ENCODE peak calls at places on chromosomes 4 and X, in nine cellular contexts. One of them, this sample, is unnamed.

GRCh38 chrX:103794117-103794516 is 17.5 kb downstream of the PLP1 start:
- DNase-seq in uterus: no peak
- DNase-seq in mesendoderm: no peak
- DNase-seq in osteoblast: no peak
- DNase-seq in tibial artery: no peak
- DNase-seq in neuronal stem cell: no peak
- DNase-seq in upper lobe of right lung: no peak
- DNase-seq in naive thymus-derived CD4-positive, alpha-beta T cell: no peak
- DNase-seq in GM23338: no peak
- DNase-seq in this sample: no peak

GRCh38 chr4:81314897-81315470 is 100.0 kb upstream of the PRKG2 start:
- DNase-seq in uterus: no peak
- DNase-seq in mesendoderm: no peak
- DNase-seq in osteoblast: no peak
- DNase-seq in tibial artery: no peak
- DNase-seq in neuronal stem cell: no peak
- DNase-seq in upper lobe of right lung: no peak
- DNase-seq in naive thymus-derived CD4-positive, alpha-beta T cell: no peak
- DNase-seq in GM23338: no peak
- DNase-seq in this sample: no peak

GRCh38 chr4:158714937-158715336 is 8.3 kb downstream of the PPID start:
- DNase-seq in uterus: no peak
- DNase-seq in mesendoderm: no peak
- DNase-seq in osteoblast: peak; percentile 39
- DNase-seq in tibial artery: no peak
- DNase-seq in neuronal stem cell: no peak
- DNase-seq in upper lobe of right lung: no peak
- DNase-seq in naive thymus-derived CD4-positive, alpha-beta T cell: no peak
- DNase-seq in GM23338: no peak
- DNase-seq in this sample: no peak

GRCh38 chr4:53575552-53575951 is 15.7 kb downstream of the LNX1 start:
- DNase-seq in uterus: no peak
- DNase-seq in mesendoderm: no peak
- DNase-seq in osteoblast: no peak
- DNase-seq in tibial artery: no peak
- DNase-seq in neuronal stem cell: no peak
- DNase-seq in upper lobe of right lung: no peak
- DNase-seq in naive thymus-derived CD4-positive, alpha-beta T cell: no peak
- DNase-seq in GM23338: no peak
- DNase-seq in this sample: no peak

GRCh38 chr4:95601342-95601741 is 52.6 kb upstream of the UNC5C start:
- DNase-seq in uterus: no peak
- DNase-seq in mesendoderm: no peak
- DNase-seq in osteoblast: no peak
- DNase-seq in tibial artery: no peak
- DNase-seq in neuronal stem cell: no peak
- DNase-seq in upper lobe of right lung: no peak
- DNase-seq in naive thymus-derived CD4-positive, alpha-beta T cell: no peak
- DNase-seq in GM23338: no peak
- DNase-seq in this sample: no peak

GRCh38 chrX:3811331-3812311 is 98.2 kb upstream of the PRKX start:
- DNase-seq in uterus: peak; percentile 18
- DNase-seq in mesendoderm: no peak
- DNase-seq in osteoblast: peak; percentile 82
- DNase-seq in tibial artery: no peak
- DNase-seq in neuronal stem cell: no peak
- DNase-seq in upper lobe of right lung: no peak
- DNase-seq in naive thymus-derived CD4-positive, alpha-beta T cell: no peak
- DNase-seq in GM23338: peak; percentile 36
- DNase-seq in this sample: no peak

GRCh38 chrX:15686818-15687685 is 22.4 kb upstream of the CLTRN start:
- DNase-seq in uterus: peak; percentile 60
- DNase-seq in mesendoderm: peak; percentile 56
- DNase-seq in osteoblast: peak; percentile 35
- DNase-seq in tibial artery: peak; percentile 61
- DNase-seq in neuronal stem cell: peak; percentile 31
- DNase-seq in upper lobe of right lung: no peak
- DNase-seq in naive thymus-derived CD4-positive, alpha-beta T cell: peak; percentile 32
- DNase-seq in GM23338: peak; percentile 71
- DNase-seq in this sample: no peak

GRCh38 chrX:120429776-120430535 is 39.1 kb downstream of the LAMP2 start:
- DNase-seq in uterus: no peak
- DNase-seq in mesendoderm: no peak
- DNase-seq in osteoblast: no peak
- DNase-seq in tibial artery: no peak
- DNase-seq in neuronal stem cell: no peak
- DNase-seq in upper lobe of right lung: no peak
- DNase-seq in naive thymus-derived CD4-positive, alpha-beta T cell: no peak
- DNase-seq in GM23338: no peak
- DNase-seq in this sample: no peak

GRCh38 chrX:106036716-106037115 is 1.8 kb downstream of the SERPINA7 start:
- DNase-seq in uterus: no peak
- DNase-seq in mesendoderm: no peak
- DNase-seq in osteoblast: no peak
- DNase-seq in tibial artery: no peak
- DNase-seq in neuronal stem cell: no peak
- DNase-seq in upper lobe of right lung: no peak
- DNase-seq in naive thymus-derived CD4-positive, alpha-beta T cell: no peak
- DNase-seq in GM23338: no peak
- DNase-seq in this sample: no peak

GRCh38 chrX:106039920-106040319 is 1.4 kb upstream of the SERPINA7 start:
- DNase-seq in uterus: no peak
- DNase-seq in mesendoderm: peak; percentile 23
- DNase-seq in osteoblast: no peak
- DNase-seq in tibial artery: no peak
- DNase-seq in neuronal stem cell: no peak
- DNase-seq in upper lobe of right lung: no peak
- DNase-seq in naive thymus-derived CD4-positive, alpha-beta T cell: no peak
- DNase-seq in GM23338: peak; percentile 28
- DNase-seq in this sample: no peak

GRCh38 chrX:106035064-106035463 is 3.5 kb downstream of the SERPINA7 start:
- DNase-seq in uterus: no peak
- DNase-seq in mesendoderm: peak; percentile 40
- DNase-seq in osteoblast: no peak
- DNase-seq in tibial artery: no peak
- DNase-seq in neuronal stem cell: no peak
- DNase-seq in upper lobe of right lung: no peak
- DNase-seq in naive thymus-derived CD4-positive, alpha-beta T cell: no peak
- DNase-seq in GM23338: peak; percentile 14
- DNase-seq in this sample: no peak

GRCh38 chrX:106038625-106039024 is at the start of gene SERPINA7:
- DNase-seq in uterus: no peak
- DNase-seq in mesendoderm: no peak
- DNase-seq in osteoblast: no peak
- DNase-seq in tibial artery: no peak
- DNase-seq in neuronal stem cell: no peak
- DNase-seq in upper lobe of right lung: no peak
- DNase-seq in naive thymus-derived CD4-positive, alpha-beta T cell: no peak
- DNase-seq in GM23338: no peak
- DNase-seq in this sample: no peak

DNA sequence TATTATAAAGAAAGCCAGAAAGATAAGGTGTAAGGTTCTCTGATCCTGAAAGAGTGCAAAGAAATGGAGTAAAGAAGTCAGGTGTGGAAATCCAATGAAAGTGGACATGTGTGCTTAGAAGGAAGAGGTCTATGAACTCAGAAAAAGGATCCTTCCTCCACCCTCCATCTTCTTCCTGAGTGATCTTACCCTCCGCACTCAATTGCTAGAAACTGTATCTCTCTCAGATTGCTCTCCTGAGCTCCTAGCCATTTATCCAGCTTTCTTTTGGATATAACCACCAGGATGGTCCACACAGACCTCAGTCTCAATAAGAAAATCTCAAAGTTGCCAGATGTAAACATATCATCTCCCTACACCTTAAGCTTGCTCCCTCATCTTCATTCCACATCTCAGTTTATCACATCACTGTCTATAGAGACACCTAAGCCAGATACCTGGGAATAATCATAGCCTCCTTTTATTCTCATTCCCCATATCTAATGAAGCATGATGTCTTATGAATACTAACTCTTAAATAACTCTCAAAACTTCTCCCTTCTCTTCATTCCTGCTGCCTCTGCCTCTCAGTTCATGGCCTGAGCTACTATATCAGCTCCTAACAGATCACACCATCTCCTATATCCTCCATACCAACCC is 573 bp downstream of the SERPINA7 start:
- DNase-seq in uterus: no peak
- DNase-seq in mesendoderm: no peak
- DNase-seq in osteoblast: no peak
- DNase-seq in tibial artery: no peak
- DNase-seq in neuronal stem cell: no peak
- DNase-seq in upper lobe of right lung: no peak
- DNase-seq in naive thymus-derived CD4-positive, alpha-beta T cell: no peak
- DNase-seq in GM23338: no peak
- DNase-seq in this sample: no peak
- H3K4me1 ChIP-seq in uterus: no peaks in the 10 kb centered on the region
- H3K4me1 ChIP-seq in mesendoderm: no peaks in the 10 kb centered on the region
- H3K4me1 ChIP-seq in osteoblast: no peaks in the 10 kb centered on the region
- H3K4me1 ChIP-seq in tibial artery: no peaks in the 10 kb centered on the region
- H3K4me1 ChIP-seq in neuronal stem cell: no peaks in the 10 kb centered on the region
- H3K4me1 ChIP-seq in upper lobe of right lung: no peaks in the 10 kb centered on the region
- H3K4me1 ChIP-seq in naive thymus-derived CD4-positive, alpha-beta T cell: no peaks in the 10 kb centered on the region
- H3K4me1 ChIP-seq in GM23338: no peaks in the 10 kb centered on the region
- H3K4me1 ChIP-seq in this sample: no peaks in the 10 kb centered on the region

DNA sequence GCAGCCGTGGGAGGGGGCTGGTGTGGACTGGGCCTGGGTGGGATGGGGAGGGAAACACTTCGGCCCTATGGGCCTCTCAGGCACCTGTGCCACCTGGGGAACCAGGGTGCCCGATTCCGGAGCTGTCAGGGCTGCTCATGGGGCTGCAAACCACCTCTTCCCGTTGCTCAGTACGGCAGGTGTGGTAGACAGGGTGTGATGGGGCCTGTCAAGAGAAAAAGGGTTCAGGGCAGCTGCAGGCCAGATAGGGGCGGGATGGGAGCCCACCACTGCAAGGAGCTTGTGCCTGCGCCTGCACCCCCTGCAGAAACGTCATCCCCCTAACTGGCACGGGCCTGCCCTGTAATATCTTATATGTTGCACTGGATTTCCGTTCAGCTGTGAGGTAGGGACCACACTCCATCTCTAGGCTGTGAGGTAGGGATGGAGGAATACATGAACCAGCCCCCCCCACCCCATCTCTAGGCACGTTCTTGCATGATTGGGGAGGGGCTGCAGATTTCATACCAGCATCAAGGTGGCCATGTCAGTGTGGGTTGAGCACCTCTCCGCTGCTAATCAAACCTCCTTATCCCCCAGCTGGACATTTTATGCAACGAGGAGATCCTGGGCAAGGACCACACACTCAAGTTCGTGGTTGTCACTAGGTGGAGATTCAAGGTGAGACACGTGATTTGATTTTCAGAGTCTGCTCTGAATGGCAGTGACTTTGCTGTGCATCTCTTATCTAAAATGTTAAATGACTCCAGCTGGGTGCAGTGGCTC is 59.0 kb downstream of the PCGF3 start:
- DNase-seq in uterus: no peak
- DNase-seq in mesendoderm: no peak
- DNase-seq in osteoblast: peak; percentile 62
- DNase-seq in tibial artery: no peak
- DNase-seq in neuronal stem cell: no peak
- DNase-seq in upper lobe of right lung: no peak
- DNase-seq in naive thymus-derived CD4-positive, alpha-beta T cell: no peak
- DNase-seq in GM23338: no peak
- DNase-seq in this sample: no peak
- H3K27ac ChIP-seq in uterus: no peak overlapping the region
- H3K27ac ChIP-seq in mesendoderm: no peak overlapping the region
- H3K27ac ChIP-seq in osteoblast: no peak overlapping the region
- H3K27ac ChIP-seq in tibial artery: no peak overlapping the region
- H3K27ac ChIP-seq in neuronal stem cell: no peak overlapping the region
- H3K27ac ChIP-seq in upper lobe of right lung: no peak overlapping the region
- H3K27ac ChIP-seq in naive thymus-derived CD4-positive, alpha-beta T cell: no peak overlapping the region
- H3K27ac ChIP-seq in GM23338: no peak overlapping the region
- H3K27ac ChIP-seq in this sample: no peak overlapping the region

GRCh38 chr4:152462715-152463114 is 73.2 kb downstream of the FBXW7 start:
- DNase-seq in uterus: no peak
- DNase-seq in mesendoderm: peak; percentile 65
- DNase-seq in osteoblast: peak; percentile 69
- DNase-seq in tibial artery: no peak
- DNase-seq in neuronal stem cell: no peak
- DNase-seq in upper lobe of right lung: no peak
- DNase-seq in naive thymus-derived CD4-positive, alpha-beta T cell: no peak
- DNase-seq in GM23338: no peak
- DNase-seq in this sample: no peak

GRCh38 chr4:152463562-152463961 is 72.3 kb downstream of the FBXW7 start:
- DNase-seq in uterus: no peak
- DNase-seq in mesendoderm: no peak
- DNase-seq in osteoblast: no peak
- DNase-seq in tibial artery: no peak
- DNase-seq in neuronal stem cell: no peak
- DNase-seq in upper lobe of right lung: no peak
- DNase-seq in naive thymus-derived CD4-positive, alpha-beta T cell: no peak
- DNase-seq in GM23338: no peak
- DNase-seq in this sample: no peak

GRCh38 chr4:152464030-152464823 is 71.7 kb downstream of the FBXW7 start:
- DNase-seq in uterus: no peak
- DNase-seq in mesendoderm: peak; percentile 57
- DNase-seq in osteoblast: no peak
- DNase-seq in tibial artery: no peak
- DNase-seq in neuronal stem cell: no peak
- DNase-seq in upper lobe of right lung: no peak
- DNase-seq in naive thymus-derived CD4-positive, alpha-beta T cell: no peak
- DNase-seq in GM23338: no peak
- DNase-seq in this sample: no peak

GRCh38 chr4:152460488-152460887 is 75.4 kb downstream of the FBXW7 start:
- DNase-seq in uterus: no peak
- DNase-seq in mesendoderm: peak; percentile 51
- DNase-seq in osteoblast: peak; percentile 71
- DNase-seq in tibial artery: no peak
- DNase-seq in neuronal stem cell: no peak
- DNase-seq in upper lobe of right lung: no peak
- DNase-seq in naive thymus-derived CD4-positive, alpha-beta T cell: no peak
- DNase-seq in GM23338: no peak
- DNase-seq in this sample: no peak

DNA sequence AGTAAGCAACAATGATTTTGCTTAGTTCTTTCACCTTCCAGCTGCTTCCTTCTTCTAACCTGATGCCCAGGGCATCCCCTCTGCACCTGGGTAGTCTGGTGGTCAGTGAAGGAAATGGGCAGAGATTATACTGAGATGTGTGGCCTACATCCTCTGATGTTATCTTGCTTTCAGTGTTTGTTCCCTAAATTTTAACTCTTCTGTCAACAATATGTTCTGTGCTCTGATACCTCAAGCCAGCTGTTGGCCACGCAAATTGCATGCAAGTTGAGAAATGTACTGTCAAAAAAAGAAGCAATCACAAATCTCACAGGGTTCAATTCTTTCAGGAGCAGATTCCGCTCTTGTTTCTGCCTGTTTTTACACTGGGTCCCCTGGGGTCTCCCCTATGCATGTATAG is 73.8 kb downstream of the FBXW7 start:
- DNase-seq in uterus: no peak
- DNase-seq in mesendoderm: no peak
- DNase-seq in osteoblast: no peak
- DNase-seq in tibial artery: no peak
- DNase-seq in neuronal stem cell: no peak
- DNase-seq in upper lobe of right lung: no peak
- DNase-seq in naive thymus-derived CD4-positive, alpha-beta T cell: no peak
- DNase-seq in GM23338: no peak
- DNase-seq in this sample: no peak
- H3K4me1 ChIP-seq in uterus: no peaks in the 10 kb centered on the region
- H3K4me1 ChIP-seq in mesendoderm: peaks cover 7% of the 10 kb centered on the region
- H3K4me1 ChIP-seq in osteoblast: peaks cover 9% of the 10 kb centered on the region
- H3K4me1 ChIP-seq in tibial artery: no peaks in the 10 kb centered on the region
- H3K4me1 ChIP-seq in neuronal stem cell: no peaks in the 10 kb centered on the region
- H3K4me1 ChIP-seq in upper lobe of right lung: peaks cover 46% of the 10 kb centered on the region
- H3K4me1 ChIP-seq in naive thymus-derived CD4-positive, alpha-beta T cell: peaks cover 17% of the 10 kb centered on the region
- H3K4me1 ChIP-seq in GM23338: peaks cover 4% of the 10 kb centered on the region
- H3K4me1 ChIP-seq in this sample: peaks cover 15% of the 10 kb centered on the region

DNA sequence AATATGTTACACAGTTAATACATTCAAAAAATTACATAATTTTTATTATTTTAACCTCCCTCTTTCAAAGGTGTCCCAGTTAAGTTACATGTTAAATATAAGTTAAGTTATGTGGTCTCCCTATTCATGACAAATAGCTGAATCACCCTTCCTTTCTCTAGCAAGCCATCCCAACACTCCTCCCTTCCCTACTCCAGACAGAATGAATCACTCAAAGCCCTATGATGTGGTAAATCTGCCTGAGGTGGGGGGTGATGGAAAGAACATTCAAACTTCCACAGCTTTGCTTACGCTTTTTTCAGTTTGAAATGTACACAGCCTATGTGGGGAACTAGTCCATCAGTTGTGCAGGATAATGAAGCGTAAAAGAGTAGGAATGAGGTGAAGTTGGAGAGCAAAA is 90.1 kb downstream of the CXCL13 start:
- DNase-seq in uterus: no peak
- DNase-seq in mesendoderm: peak; percentile 71
- DNase-seq in osteoblast: peak; percentile 87
- DNase-seq in tibial artery: no peak
- DNase-seq in neuronal stem cell: no peak
- DNase-seq in upper lobe of right lung: no peak
- DNase-seq in naive thymus-derived CD4-positive, alpha-beta T cell: no peak
- DNase-seq in GM23338: no peak
- DNase-seq in this sample: no peak
- H3K27ac ChIP-seq in uterus: no peak overlapping the region
- H3K27ac ChIP-seq in mesendoderm: no peak overlapping the region
- H3K27ac ChIP-seq in osteoblast: no peak overlapping the region
- H3K27ac ChIP-seq in tibial artery: no peak overlapping the region
- H3K27ac ChIP-seq in neuronal stem cell: no peak overlapping the region
- H3K27ac ChIP-seq in upper lobe of right lung: no peak overlapping the region
- H3K27ac ChIP-seq in naive thymus-derived CD4-positive, alpha-beta T cell: no peak overlapping the region
- H3K27ac ChIP-seq in GM23338: no peak overlapping the region
- H3K27ac ChIP-seq in this sample: peak overlapping the region; percentile 4